ENCODE peak calls at places on chromosomes 2 and 18, in eight cellular contexts. I, D, K, V, F, Q, Y and P are unnamed samples.

GRCh38 chr2:29895296-29895695 is 26.1 kb downstream of the ALK start:
- DNase-seq in I (no peak), D (no peak), K (peak; percentile 48), V (no peak), F (no peak), Q (peak; percentile 36), Y (no peak), P (no peak)

GRCh38 chr2:239910851-239911629 is 114.1 kb downstream of the NDUFA10 start:
- DNase-seq in I (no peak), D (no peak), K (no peak), V (peak; percentile 4), F (no peak), Q (no peak), Y (peak; percentile 77), P (no peak)

GRCh38 chr2:453132-453531 is 165.2 kb upstream of the ALKAL2 start:
- DNase-seq in I (no peak), D (no peak), K (no peak), V (no peak), F (no peak), Q (no peak), Y (no peak), P (no peak)

GRCh38 chr2:168037772-168038171 is 209.6 kb downstream of the STK39 start:
- DNase-seq in I (no peak), D (no peak), K (no peak), V (peak; percentile 13), F (no peak), Q (peak; percentile 33), Y (no peak), P (no peak)

GRCh38 chr18:8661754-8662573 is 43.4 kb upstream of the MTCL1 start:
- DNase-seq in I (no peak), D (no peak), K (peak; percentile 83), V (peak; percentile 52), F (peak; percentile 57), Q (peak; percentile 76), Y (no peak), P (no peak)

GRCh38 chr18:7207366-7207765 is 23.5 kb upstream of the LRRC30 start:
- DNase-seq in I (no peak), D (no peak), K (peak; percentile 47), V (no peak), F (peak; percentile 34), Q (no peak), Y (no peak), P (no peak)

GRCh38 chr2:176164803-176165597 is 7.9 kb downstream of the HOXD3 start:
- DNase-seq in I (no peak), D (no peak), K (peak; percentile 53), V (no peak), F (no peak), Q (no peak), Y (no peak), P (no peak)

GRCh38 chr2:235358981-235359471 is 134.8 kb upstream of the AGAP1 start:
- DNase-seq in I (no peak), D (no peak), K (no peak), V (peak; percentile 26), F (no peak), Q (peak; percentile 60), Y (no peak), P (no peak)

GRCh38 chr18:398866-399637 is 101.4 kb downstream of the COLEC12 start:
- DNase-seq in I (no peak), D (no peak), K (no peak), V (no peak), F (no peak), Q (no peak), Y (no peak), P (no peak)

GRCh38 chr18:35095983-35096676 is 54.9 kb downstream of the MAPRE2 start:
- DNase-seq in I (no peak), D (peak; percentile 20), K (no peak), V (peak; percentile 19), F (no peak), Q (peak; percentile 38), Y (no peak), P (no peak)

GRCh38 chr2:188997276-188997675 is 23.1 kb downstream of the COL3A1 start:
- DNase-seq in I (no peak), D (no peak), K (no peak), V (no peak), F (peak; percentile 57), Q (no peak), Y (no peak), P (no peak)

GRCh38 chr18:47150029-47150823 is at the start of gene HDHD2:
- DNase-seq in I (peak; percentile 79), D (peak; percentile 83), K (peak; percentile 91), V (peak; percentile 54), F (peak; percentile 80), Q (peak; percentile 83), Y (peak; percentile 88), P (peak; percentile 90)

GRCh38 chr2:30392097-30392496 is 54.9 kb upstream of the LCLAT1 start:
- DNase-seq in I (no peak), D (no peak), K (no peak), V (no peak), F (no peak), Q (no peak), Y (no peak), P (no peak)

GRCh38 chr2:9366041-9366440 is 57.3 kb downstream of the ITGB1BP1 start:
- DNase-seq in I (no peak), D (no peak), K (no peak), V (no peak), F (no peak), Q (no peak), Y (no peak), P (no peak)

GRCh38 chr18:43887491-43887890 is 610.2 kb upstream of the SYT4 start:
- DNase-seq in I (no peak), D (no peak), K (no peak), V (no peak), F (no peak), Q (no peak), Y (no peak), P (no peak)

GRCh38 chr2:5727242-5727641 is 35.1 kb downstream of the SOX11 start:
- DNase-seq in I (no peak), D (no peak), K (no peak), V (no peak), F (no peak), Q (no peak), Y (no peak), P (no peak)

GRCh38 chr2:5725794-5726463 is 33.7 kb downstream of the SOX11 start:
- DNase-seq in I (no peak), D (no peak), K (peak; percentile 94), V (no peak), F (peak; percentile 0), Q (peak; percentile 55), Y (no peak), P (no peak)

GRCh38 chr2:5734866-5735861 is 43.0 kb downstream of the SOX11 start:
- DNase-seq in I (no peak), D (no peak), K (no peak), V (no peak), F (no peak), Q (no peak), Y (no peak), P (no peak)

GRCh38 chr2:5729426-5729825 is 37.2 kb downstream of the SOX11 start:
- DNase-seq in I (no peak), D (no peak), K (no peak), V (no peak), F (no peak), Q (no peak), Y (no peak), P (no peak)

DNA sequence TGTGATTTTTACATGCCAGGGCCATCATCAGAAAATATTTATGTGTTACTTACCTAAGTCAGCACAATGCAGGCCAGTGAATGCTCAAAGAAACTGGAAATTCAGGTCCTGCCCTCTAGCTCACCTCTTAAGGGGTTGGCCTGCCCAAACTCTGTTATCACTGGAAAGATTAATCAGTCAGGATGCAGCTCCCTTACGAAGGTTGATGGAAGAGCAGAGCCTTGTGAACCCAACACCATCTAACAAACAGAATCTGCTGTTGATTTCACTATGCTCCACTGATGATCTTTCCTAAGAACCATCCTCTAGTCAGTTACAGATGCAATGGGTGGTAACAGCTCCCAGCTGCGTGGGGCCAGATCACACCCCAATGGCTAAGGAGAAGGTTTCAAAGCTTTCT is 38.2 kb downstream of the SOX11 start:
- DNase-seq in I (no peak), D (no peak), K (no peak), V (no peak), F (no peak), Q (no peak), Y (no peak), P (no peak)
- TF ChIP-seq CTCF in I (no peak), D (no peak), K (no peak), V (no peak), F (no peak), Q (no peak), Y (no peak), P (no peak)

DNA sequence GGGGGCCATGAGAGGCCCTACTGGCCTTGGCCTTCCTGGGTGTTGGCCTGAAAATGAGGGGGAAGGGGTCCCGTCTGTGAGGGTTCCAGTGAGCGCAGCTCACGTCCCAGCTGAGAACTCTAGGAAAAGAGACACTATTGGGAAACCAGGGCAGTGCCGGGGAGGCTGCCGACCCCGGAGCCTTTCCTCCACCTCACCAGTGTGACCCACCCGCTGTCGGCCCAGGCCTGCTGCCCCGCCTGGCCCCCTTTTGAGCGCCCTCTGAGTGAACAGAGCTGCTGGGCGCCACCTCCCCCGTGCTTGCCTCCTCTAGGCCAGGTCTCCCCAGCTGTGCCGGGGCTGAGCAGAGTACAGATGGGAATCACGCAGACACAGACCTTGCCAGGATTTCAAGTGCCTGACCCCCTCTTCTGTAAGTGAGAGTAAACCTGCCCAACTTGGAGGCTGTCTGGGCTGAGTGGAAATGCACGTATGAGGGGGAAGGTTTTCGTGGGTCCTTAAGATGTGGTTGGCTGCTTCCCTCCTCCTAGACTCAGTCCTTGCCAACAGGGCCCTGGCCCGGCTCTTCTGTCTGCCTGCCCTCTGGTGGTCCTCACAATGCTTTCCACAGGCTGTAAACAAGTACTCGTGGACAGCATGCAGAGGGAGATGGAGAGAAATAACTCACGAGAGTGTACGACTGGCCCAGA is 17.3 kb upstream of the ARHGEF4 start:
- DNase-seq in I (no peak), D (no peak), K (peak; percentile 62), V (no peak), F (no peak), Q (no peak), Y (no peak), P (no peak)
- TF ChIP-seq CTCF in I (no peak), D (no peak), K (peak; percentile 44), V (no peak), F (no peak), Q (peak; percentile 5), Y (no peak), P (no peak)

DNA sequence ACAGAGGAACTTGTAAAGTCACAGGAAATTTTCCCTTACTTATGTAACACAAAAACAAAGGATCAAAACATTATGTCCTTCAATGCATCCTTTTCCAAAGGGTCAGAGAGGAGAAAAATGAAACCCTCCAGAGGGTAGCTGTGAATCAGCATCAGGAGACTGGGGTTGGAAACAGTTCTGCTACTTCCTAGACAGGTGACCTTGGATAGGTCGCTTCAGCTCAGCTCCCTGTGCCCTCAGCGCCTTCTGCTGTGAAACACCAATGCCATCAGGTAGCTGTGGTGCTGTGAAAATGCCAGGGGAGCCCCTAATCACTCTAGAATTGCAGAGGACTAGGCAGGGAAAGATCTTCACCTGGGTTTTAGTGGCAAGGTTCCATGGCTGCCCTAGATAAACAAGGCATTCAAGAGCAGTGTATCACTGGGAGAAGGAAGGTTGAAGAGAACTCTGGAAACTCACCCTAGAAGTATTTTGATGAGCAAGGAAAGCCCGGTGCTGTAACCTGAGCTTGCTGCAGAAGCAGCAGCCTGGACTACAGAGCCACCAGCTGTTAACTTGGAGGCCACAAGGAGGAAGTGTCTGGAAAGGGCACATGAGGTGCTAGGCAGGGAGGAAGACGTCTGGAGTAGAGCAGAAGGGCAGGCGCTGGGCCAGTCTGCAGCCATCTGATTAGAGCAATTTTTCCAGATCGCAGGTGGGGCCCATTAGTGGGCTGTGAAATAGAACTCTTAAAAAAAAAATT is 100.7 kb upstream of the MCFD2 start:
- DNase-seq in I (peak; percentile 94), D (no peak), K (peak; percentile 51), V (peak; percentile 81), F (peak; percentile 60), Q (peak; percentile 95), Y (peak; percentile 58), P (no peak)
- TF ChIP-seq CTCF in I (peak; percentile 33), D (no peak), K (no peak), V (peak; percentile 28), F (peak; percentile 13), Q (peak; percentile 40), Y (no peak), P (no peak)

GRCh38 chr2:10571673-10572072 is 118.1 kb downstream of the NOL10 start:
- DNase-seq in I (no peak), D (no peak), K (no peak), V (no peak), F (no peak), Q (no peak), Y (no peak), P (no peak)
- TF ChIP-seq CTCF in I (no peak), D (no peak), K (no peak), V (no peak), F (no peak), Q (no peak), Y (no peak), P (no peak)